ENCODE peak calls at places on chromosomes 3 and 15, in eight cellular contexts. X is foreskin fibroblast, E is HFFc6, O is GM20000, G is transverse colon, T is MCF 10A, Q is AG09309, J is D721Med. A is an unnamed sample.

GRCh38 chr15:45314960-45315359 is 62.9 kb downstream of the SLC28A2 start:
- DNase-seq in X (no peak), E (peak), O (no peak), G (peak), T (peak), Q (no peak), J (no peak), A (no peak)

GRCh38 chr3:31534036-31534435 is 1.3 kb downstream of the STT3B start:
- DNase-seq in X (no peak), E (peak), O (no peak), G (no peak), T (peak), Q (no peak), J (no peak), A (no peak)

GRCh38 chr3:71893120-71893519 is 108.2 kb upstream of the PROK2 start:
- DNase-seq in X (no peak), E (no peak), O (no peak), G (no peak), T (no peak), Q (no peak), J (no peak), A (no peak)

GRCh38 chr15:63839717-63840116 is 6.0 kb upstream of the HERC1 start:
- DNase-seq in X (no peak), E (no peak), O (no peak), G (no peak), T (no peak), Q (no peak), J (no peak), A (no peak)

GRCh38 chr3:138675393-138675792 is 66.8 kb downstream of the FAIM start:
- DNase-seq in X (no peak), E (no peak), O (no peak), G (no peak), T (peak), Q (no peak), J (no peak), A (no peak)

GRCh38 chr15:44246521-44247268 is 41.8 kb upstream of the GOLM2 start:
- DNase-seq in X (no peak), E (no peak), O (no peak), G (no peak), T (no peak), Q (no peak), J (no peak), A (no peak)

GRCh38 chr3:184523825-184524615 is 37.6 kb upstream of the EPHB3 start:
- DNase-seq in X (peak), E (peak), O (no peak), G (no peak), T (peak), Q (no peak), J (no peak), A (peak)

GRCh38 chr15:57476533-57476975 is 100.2 kb downstream of the CGNL1 start:
- DNase-seq in X (peak), E (peak), O (no peak), G (no peak), T (no peak), Q (peak), J (no peak), A (no peak)

GRCh38 chr3:52385157-52385556 is 59.7 kb downstream of the SEMA3G start:
- DNase-seq in X (peak), E (peak), O (peak), G (no peak), T (peak), Q (no peak), J (peak), A (no peak)

GRCh38 chr15:71294251-71294635 is 179.0 kb downstream of the THSD4 start:
- DNase-seq in X (no peak), E (no peak), O (no peak), G (no peak), T (no peak), Q (no peak), J (no peak), A (no peak)

GRCh38 chr3:72820405-72820804 is 27.8 kb downstream of the SHQ1 start:
- DNase-seq in X (peak), E (peak), O (no peak), G (peak), T (peak), Q (peak), J (no peak), A (no peak)

GRCh38 chr3:53146319-53146868 is 14.6 kb upstream of the PRKCD start:
- DNase-seq in X (no peak), E (no peak), O (no peak), G (no peak), T (no peak), Q (no peak), J (no peak), A (no peak)

GRCh38 chr3:53092942-53093341 is 37.3 kb downstream of the RFT1 start:
- DNase-seq in X (no peak), E (no peak), O (no peak), G (no peak), T (no peak), Q (no peak), J (no peak), A (no peak)

GRCh38 chr15:100247228-100248225 is 94.2 kb downstream of the ADAMTS17 start:
- DNase-seq in X (no peak), E (no peak), O (no peak), G (no peak), T (no peak), Q (no peak), J (no peak), A (no peak)

GRCh38 chr3:54355795-54356194 is 233.4 kb downstream of the CACNA2D3 start:
- DNase-seq in X (no peak), E (no peak), O (no peak), G (no peak), T (no peak), Q (no peak), J (no peak), A (no peak)

GRCh38 chr15:66986951-66987350 is 78.5 kb upstream of the SMAD3 start:
- DNase-seq in X (no peak), E (no peak), O (no peak), G (no peak), T (no peak), Q (no peak), J (no peak), A (peak)

GRCh38 chr3:31240894-31241293 is 291.8 kb upstream of the STT3B start:
- DNase-seq in X (no peak), E (no peak), O (no peak), G (no peak), T (no peak), Q (no peak), J (no peak), A (no peak)

GRCh38 chr15:68383161-68384074 is 48.5 kb downstream of the ITGA11 start:
- DNase-seq in X (peak), E (peak), O (peak), G (peak), T (peak), Q (no peak), J (no peak), A (peak)

GRCh38 chr3:106560451-106560966 is 691.7 kb upstream of the CBLB start:
- DNase-seq in X (peak), E (peak), O (no peak), G (no peak), T (peak), Q (peak), J (no peak), A (no peak)

GRCh38 chr15:76012021-76012551 is at the start of gene NRG4:
- DNase-seq in X (peak), E (no peak), O (no peak), G (peak), T (peak), Q (no peak), J (no peak), A (no peak)

GRCh38 chr3:148006508-148006907 is 597.3 kb downstream of the ZIC1 start:
- DNase-seq in X (peak), E (peak), O (no peak), G (no peak), T (no peak), Q (peak), J (no peak), A (no peak)

GRCh38 chr3:194573680-194574437 is 59.4 kb downstream of the TMEM44 start:
- DNase-seq in X (peak), E (no peak), O (peak), G (peak), T (peak), Q (no peak), J (peak), A (no peak)

GRCh38 chr3:194137314-194138097 is 1.6 kb downstream of the HES1 start:
- DNase-seq in X (no peak), E (peak), O (peak), G (peak), T (peak), Q (no peak), J (peak), A (no peak)

GRCh38 chr3:170802164-170803151 is 67.5 kb downstream of the RPL22L1 start:
- DNase-seq in X (peak), E (peak), O (no peak), G (no peak), T (peak), Q (peak), J (no peak), A (no peak)

GRCh38 chr3:160577551-160578195 is 12.3 kb upstream of the KPNA4 start:
- DNase-seq in X (peak), E (peak), O (no peak), G (no peak), T (peak), Q (peak), J (no peak), A (no peak)
- TF ChIP-seq CTCF in X (no peak), E (peak), O (no peak), G (no peak), T (no peak), Q (peak), J (peak), A (peak)

DNA sequence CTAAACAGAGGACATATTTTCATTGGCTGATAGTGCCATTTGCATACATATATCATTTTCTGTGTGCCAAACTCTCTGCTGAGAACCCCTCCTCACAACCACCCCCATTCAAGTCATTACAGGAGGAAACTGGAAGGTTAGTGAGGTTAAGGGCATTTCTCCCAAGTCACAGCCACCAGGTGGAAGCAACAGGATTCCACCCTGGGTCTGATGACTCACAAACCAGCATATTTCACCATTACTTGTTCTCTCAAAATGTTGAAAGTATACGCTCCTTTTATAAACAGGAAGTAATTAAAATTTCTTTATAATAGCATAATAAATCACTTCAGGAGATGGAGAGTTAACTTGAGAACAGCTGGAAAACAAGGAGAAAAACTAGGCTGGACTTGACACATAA is 398.6 kb upstream of the WNT5A start:
- DNase-seq in X (peak), E (no peak), O (no peak), G (no peak), T (peak), Q (no peak), J (no peak), A (no peak)
- TF ChIP-seq CTCF in X (peak), E (no peak), O (no peak), G (no peak), T (peak), Q (peak), J (no peak), A (peak)

DNA sequence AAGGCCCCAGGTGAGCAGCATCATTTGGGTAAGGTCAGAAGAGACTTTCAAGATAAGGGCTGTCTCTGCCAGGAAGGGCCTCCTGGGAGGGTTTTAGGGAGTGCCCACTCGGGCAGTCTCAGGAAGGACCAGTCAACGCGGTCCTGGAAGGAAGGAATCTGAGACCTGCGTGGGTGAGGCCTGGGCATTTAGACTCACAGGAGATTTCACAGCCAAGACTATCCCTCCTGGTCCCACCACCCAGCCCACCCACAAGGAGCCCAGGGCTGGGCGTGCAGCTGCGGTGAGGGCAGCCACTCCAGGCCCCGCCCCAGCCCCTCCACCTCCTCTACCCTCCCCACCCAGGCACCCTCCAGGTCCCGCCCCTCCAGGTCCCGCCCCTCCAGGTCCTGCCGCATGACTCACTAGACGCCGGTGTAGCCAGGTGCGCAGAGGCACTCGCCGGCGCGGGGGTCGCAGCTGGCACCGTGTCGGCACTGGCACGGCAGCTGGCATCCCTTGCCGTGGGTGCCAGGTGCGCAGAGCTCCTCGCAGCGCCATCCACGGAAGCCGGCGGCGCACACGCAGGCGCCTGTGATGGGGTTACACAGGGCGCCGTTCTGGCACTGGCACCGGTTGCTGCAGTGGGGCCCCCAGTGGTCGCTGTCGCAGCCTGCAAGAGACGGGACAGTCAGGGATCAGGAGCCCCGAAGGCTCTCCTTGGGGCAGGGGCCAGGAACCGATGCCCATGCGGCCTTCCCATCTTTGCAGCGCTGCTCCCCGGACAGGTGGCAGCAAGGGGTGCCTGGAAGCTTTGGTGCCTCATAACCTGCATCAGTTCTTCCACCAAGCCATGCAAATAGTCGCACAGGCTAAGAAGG is 112.8 kb downstream of the RAB11A start:
- DNase-seq in X (no peak), E (no peak), O (peak), G (peak), T (peak), Q (no peak), J (no peak), A (no peak)
- TF ChIP-seq CTCF in X (no peak), E (no peak), O (peak), G (no peak), T (no peak), Q (no peak), J (peak), A (peak)

GRCh38 chr15:59609730-59610712 is 1.6 kb upstream of the GCNT3 start:
- DNase-seq in X (no peak), E (no peak), O (no peak), G (peak), T (no peak), Q (no peak), J (no peak), A (no peak)
- TF ChIP-seq CTCF in X (no peak), E (no peak), O (no peak), G (no peak), T (no peak), Q (no peak), J (no peak), A (no peak)

A was measured in osteocyte.